ENCODE peak calls at places on chromosomes 1 and 21, in six cellular contexts. W, L, J, Z, O and P are unnamed samples.

GRCh38 chr1:87951852-87952251 is 623.2 kb downstream of the LMO4 start:
- DNase-seq in W (no peak), Z (no peak), O (peak), L (no peak), J (no peak), P (no peak)

GRCh38 chr1:15724949-15725880 is 10.8 kb upstream of the SLC25A34 start:
- DNase-seq in J (no peak), O (no peak), W (no peak), Z (no peak), L (no peak), P (no peak)

GRCh38 chr1:94927405-94928175 is 680 bp upstream of the CNN3 start:
- DNase-seq in L (no peak), J (no peak), O (no peak), Z (no peak), W (no peak), P (no peak)

GRCh38 chr1:202599669-202600431 is 110.4 kb downstream of the SYT2 start:
- DNase-seq in O (peak), Z (peak), J (peak), L (no peak), W (peak), P (no peak)

GRCh38 chr1:217019475-217019874 is 296.2 kb upstream of the ESRRG start:
- DNase-seq in O (no peak), L (no peak), J (no peak), W (no peak), Z (no peak), P (no peak)

GRCh38 chr1:66323958-66324357 is 210.0 kb upstream of the SGIP1 start:
- DNase-seq in L (no peak), O (no peak), Z (no peak), J (no peak), W (no peak), P (no peak)

GRCh38 chr21:24160528-24160927 is 1446.8 kb downstream of the MRPL39 start:
- DNase-seq in L (no peak), O (no peak), Z (no peak), W (no peak), J (no peak), P (no peak)

GRCh38 chr1:116440731-116441130 is 67.7 kb downstream of the ATP1A1 start:
- DNase-seq in Z (no peak), O (no peak), L (no peak), W (no peak), J (no peak), P (no peak)

GRCh38 chr1:1082239-1083180 is 8.4 kb upstream of the RNF223 start:
- DNase-seq in Z (no peak), W (no peak), L (no peak), J (peak), O (no peak), P (no peak)

GRCh38 chr1:247209306-247209900 is 37.6 kb upstream of the ZNF124 start:
- DNase-seq in L (no peak), O (peak), J (no peak), Z (no peak), W (no peak), P (no peak)

GRCh38 chr1:59788825-59789224 is 25.9 kb upstream of the HOOK1 start:
- DNase-seq in L (no peak), O (peak), Z (no peak), J (no peak), W (no peak), P (no peak)

GRCh38 chr1:241457421-241457820 is 62.1 kb downstream of the FH start:
- DNase-seq in O (no peak), J (no peak), Z (no peak), W (no peak), L (no peak), P (no peak)

DNA sequence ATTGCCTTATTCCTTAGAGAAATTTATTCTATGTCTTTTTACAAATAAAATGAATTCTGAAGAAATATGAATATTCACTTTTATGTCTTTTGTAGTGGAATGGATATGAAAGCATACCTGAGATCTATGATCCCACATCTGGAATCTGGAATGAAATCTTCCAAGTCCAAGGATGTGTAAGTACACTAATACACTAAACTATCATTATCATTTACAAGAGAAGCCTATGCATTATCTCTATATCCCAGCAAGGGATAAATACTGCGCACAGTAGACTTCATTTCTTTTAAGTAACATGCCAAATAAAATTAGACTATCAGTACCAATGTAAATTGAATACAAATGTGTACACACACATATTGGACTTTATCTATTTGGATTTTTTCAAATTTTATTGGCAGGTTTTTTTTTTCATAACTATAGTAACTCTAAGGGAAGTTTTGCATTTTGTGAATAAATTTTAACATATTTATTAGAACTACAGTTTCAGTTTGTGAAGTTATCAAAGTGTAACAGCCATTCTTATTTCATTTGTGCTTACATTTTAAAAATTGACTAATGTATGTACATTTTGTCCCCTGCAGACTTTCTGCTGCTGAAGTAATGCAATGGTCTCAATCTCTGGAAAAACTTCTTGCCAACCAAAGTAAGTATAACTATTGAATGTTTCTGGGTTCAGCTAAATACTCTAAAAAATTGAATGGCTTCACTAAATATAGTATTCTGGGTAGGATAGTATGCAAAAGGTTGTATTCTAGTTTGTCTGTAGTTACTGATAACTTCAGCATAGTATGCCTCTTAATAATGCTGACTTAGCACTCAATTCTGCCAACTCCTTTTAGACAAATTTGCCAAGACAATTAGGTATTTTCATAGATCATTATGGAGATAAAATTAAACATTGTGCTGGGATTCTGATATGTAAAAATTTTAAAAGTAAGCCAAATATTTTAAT is 894 bp downstream of the RGS1 start:
- DNase-seq in W (no peak), Z (no peak), O (no peak), J (no peak), L (no peak), P (no peak)
- H3K4me3 ChIP-seq in W (no peak), Z (no peak), O (no peak), J (no peak), L (no peak), P (no peak)

GRCh38 chr21:41369915-41370839 is 8.3 kb downstream of the MX2 start:
- DNase-seq in O (no peak), L (no peak), J (no peak), Z (no peak), W (no peak), P (no peak)

GRCh38 chr21:41370840-41371697 is 9.2 kb downstream of the MX2 start:
- DNase-seq in J (no peak), W (no peak), O (no peak), L (no peak), Z (no peak), P (no peak)

GRCh38 chr21:41368361-41369104 is 6.7 kb downstream of the MX2 start:
- DNase-seq in W (no peak), J (no peak), L (no peak), O (no peak), Z (no peak), P (no peak)

GRCh38 chr21:41367598-41368360 is 6.0 kb downstream of the MX2 start:
- DNase-seq in W (no peak), L (no peak), J (no peak), Z (no peak), O (no peak), P (no peak)

DNA sequence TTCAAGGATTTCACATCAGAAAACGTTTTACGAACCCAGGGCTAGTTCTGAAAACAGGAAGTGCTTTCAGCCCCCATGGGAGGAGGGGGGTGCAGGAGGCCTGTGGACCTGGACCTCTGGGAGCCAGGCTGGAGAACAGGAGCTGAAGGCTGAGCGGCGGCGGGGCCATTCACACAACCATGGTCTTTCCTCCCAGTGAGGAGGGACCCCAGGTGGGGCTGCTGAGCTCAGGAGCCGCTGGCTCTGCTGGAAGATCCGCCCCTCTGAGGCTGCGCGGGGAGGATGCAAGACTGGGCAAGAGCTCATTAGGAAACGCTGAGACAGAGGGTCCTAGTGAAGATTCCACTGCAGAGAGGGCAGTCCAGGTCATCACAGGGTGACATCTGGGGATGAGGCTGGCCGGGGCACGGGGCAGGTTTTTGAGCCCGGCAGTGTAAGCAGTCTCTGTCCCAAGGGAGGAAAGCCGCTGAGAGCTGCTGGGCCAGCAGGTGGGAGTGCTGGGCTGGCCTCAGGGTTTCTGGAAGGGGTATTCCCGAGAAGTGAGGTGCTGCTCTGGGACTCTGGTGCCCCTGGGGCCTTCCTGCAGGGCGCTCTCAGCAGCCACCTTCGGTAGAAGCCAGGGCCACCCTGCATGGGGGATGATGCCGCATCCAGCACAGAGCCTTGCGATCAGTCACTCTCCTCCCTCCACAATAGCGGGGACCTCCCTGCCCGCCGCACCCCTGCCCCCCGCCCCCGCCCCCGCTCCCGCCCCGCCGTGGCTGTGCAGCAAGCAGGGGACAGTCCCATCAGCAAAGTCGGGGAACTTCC is 7.5 kb downstream of the MX2 start:
- DNase-seq in W (no peak), J (peak), L (no peak), O (no peak), Z (no peak), P (no peak)
- TF ChIP-seq CTCF in W (peak), J (peak), L (no peak), O (no peak), Z (no peak), P (no peak)

GRCh38 chr1:178578541-178578940 is 65.6 kb downstream of the TEX35 start:
- DNase-seq in L (no peak), Z (no peak), O (no peak), W (no peak), J (no peak), P (no peak)

GRCh38 chr1:178576841-178577240 is 63.9 kb downstream of the TEX35 start:
- DNase-seq in W (no peak), O (no peak), Z (no peak), L (no peak), J (no peak), P (no peak)

GRCh38 chr1:178579095-178579494 is 66.2 kb downstream of the TEX35 start:
- DNase-seq in L (no peak), Z (no peak), J (no peak), W (no peak), O (no peak), P (no peak)

GRCh38 chr1:178579562-178579961 is 66.7 kb downstream of the TEX35 start:
- DNase-seq in J (no peak), L (no peak), Z (no peak), O (no peak), W (no peak), P (no peak)

DNA sequence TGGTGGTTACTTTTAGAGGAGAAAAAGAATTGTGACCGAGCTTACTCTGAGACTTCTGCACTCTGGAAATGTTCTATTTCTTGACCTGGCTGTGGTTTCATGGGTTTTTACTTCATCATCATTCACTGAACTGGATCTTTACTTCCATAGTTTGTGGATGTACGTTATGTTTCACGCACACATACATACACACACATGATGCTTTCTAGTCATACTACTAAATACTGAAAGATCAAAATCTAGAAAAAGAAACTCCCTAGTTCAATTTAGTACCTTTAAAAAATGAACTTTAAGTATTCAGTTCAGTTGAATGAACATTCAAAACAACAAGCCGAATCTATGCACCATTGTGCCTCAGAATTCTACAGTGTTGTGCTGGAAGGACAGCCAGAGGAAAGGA is 65.0 kb downstream of the TEX35 start:
- DNase-seq in W (no peak), O (no peak), L (no peak), Z (no peak), J (no peak), P (no peak)
- H3K4me3 ChIP-seq in W (no peak), O (no peak), L (no peak), Z (no peak), J (no peak), P (no peak)

DNA sequence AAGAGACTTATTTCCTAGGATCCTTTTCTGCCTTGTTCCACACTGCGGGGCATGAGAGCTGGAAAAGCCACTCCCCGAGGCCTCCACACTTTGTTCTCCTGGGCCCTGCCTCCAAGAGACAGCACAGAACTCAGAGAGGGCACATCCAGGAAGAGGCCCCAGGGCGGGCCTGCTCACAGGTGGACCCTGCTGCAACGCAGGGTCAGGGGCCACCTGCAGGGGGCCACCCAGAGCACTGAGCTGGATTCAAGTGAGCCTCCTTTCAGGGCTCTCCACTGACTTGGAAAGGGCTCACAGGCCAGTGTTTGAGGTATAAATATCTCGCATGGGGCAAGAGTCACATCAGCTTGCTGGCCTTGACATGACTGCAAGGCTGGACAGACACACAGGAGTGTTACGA is 4.8 kb downstream of the RGS16 start:
- DNase-seq in Z (no peak), W (no peak), L (no peak), J (no peak), O (no peak), P (no peak)
- TF ChIP-seq CTCF in Z (no peak), W (peak), L (peak), J (peak), O (peak), P (no peak)

DNA sequence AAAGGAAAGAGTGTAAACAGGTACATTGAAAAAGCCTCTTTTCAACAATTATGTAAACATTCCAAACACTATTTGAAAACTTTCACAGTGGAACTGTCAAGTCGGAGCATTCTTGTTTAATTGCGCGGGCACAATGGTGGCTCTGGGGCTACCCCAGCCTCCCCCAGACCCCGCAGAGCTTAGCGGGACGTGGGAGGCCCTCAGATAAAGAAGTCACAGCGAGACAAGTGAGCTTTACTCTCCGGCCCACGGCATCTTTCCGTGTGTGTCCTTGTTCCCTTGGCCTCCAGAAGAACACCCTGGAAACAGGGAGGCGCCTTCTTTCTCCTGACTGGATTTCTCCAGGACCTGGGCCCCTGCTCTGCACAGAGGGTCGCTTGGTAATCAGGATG is 382.8 kb downstream of the RRAGC start:
- DNase-seq in J (no peak), Z (no peak), L (no peak), W (no peak), O (no peak), P (no peak)
- H3K4me3 ChIP-seq in J (no peak), Z (peak), L (no peak), W (no peak), O (no peak), P (no peak)

GRCh38 chr1:198001776-198002408 is 84.7 kb downstream of the LHX9 start:
- DNase-seq in J (no peak), Z (no peak), O (no peak), L (no peak), W (no peak), P (no peak)

GRCh38 chr1:197994907-197995407 is 77.8 kb downstream of the LHX9 start:
- DNase-seq in O (peak), Z (no peak), L (no peak), W (no peak), J (peak), P (no peak)

GRCh38 chr1:198003468-198003867 is 86.3 kb downstream of the LHX9 start:
- DNase-seq in J (no peak), L (no peak), W (no peak), Z (no peak), O (no peak), P (no peak)

GRCh38 chr1:197995408-197996258 is 78.5 kb downstream of the LHX9 start:
- DNase-seq in L (no peak), Z (no peak), O (no peak), J (no peak), W (no peak), P (no peak)

GRCh38 chr1:197998110-197998509 is 80.9 kb downstream of the LHX9 start:
- DNase-seq in J (no peak), Z (no peak), O (no peak), L (no peak), W (no peak), P (no peak)
- TF ChIP-seq CTCF in J (no peak), Z (no peak), O (no peak), L (no peak), W (no peak), P (no peak)